ENCODE peak calls at places on chromosomes 3 and 15, in nine cellular contexts. F is PC-3, O is testis, E is pancreas, J is esophagus squamous epithelium, M is GM23248, W is heart left ventricle, X is heart right ventricle, I is psoas muscle. T is an unnamed sample.
A peak's percentile ranks its signal among the peaks of the same experiment; 100 is the strongest.

GRCh38 chr3:25713316-25713967 is 48.7 kb upstream of the TOP2B start:
- DNase-seq in M (peak; percentile 9), W (no peak), E (no peak), F (no peak), J (no peak), O (no peak), X (no peak), I (no peak), T (peak; percentile 48)

GRCh38 chr3:45992820-45993219 is 2.8 kb downstream of the FYCO1 start:
- DNase-seq in F (no peak), M (peak; percentile 82), I (no peak), X (no peak), W (no peak), E (no peak), O (no peak), J (no peak), T (peak; percentile 87)

GRCh38 chr3:164208026-164208425 is 870.3 kb downstream of the SI start:
- DNase-seq in I (no peak), M (no peak), W (no peak), F (peak; percentile 48), J (no peak), O (no peak), E (no peak), X (no peak), T (no peak)

GRCh38 chr3:11619461-11619860 is 24.3 kb downstream of the VGLL4 start:
- DNase-seq in I (no peak), O (no peak), M (no peak), F (no peak), E (no peak), X (no peak), J (no peak), W (no peak), T (no peak)

GRCh38 chr3:38960953-38961622 is 90.7 kb downstream of the SCN11A start:
- DNase-seq in J (no peak), O (peak; percentile 51), W (no peak), M (peak; percentile 61), I (no peak), X (peak; percentile 28), F (peak; percentile 63), E (peak; percentile 69), T (no peak)

GRCh38 chr3:161272524-161272923 is 51.4 kb downstream of the NMD3 start:
- DNase-seq in I (no peak), J (no peak), O (no peak), F (peak; percentile 15), W (no peak), E (no peak), M (no peak), X (no peak), T (no peak)

GRCh38 chr15:92665100-92665555 is 9.6 kb upstream of the FAM174B start:
- DNase-seq in I (no peak), W (no peak), J (no peak), O (peak; percentile 60), M (peak; percentile 39), E (no peak), F (no peak), X (no peak), T (no peak)

GRCh38 chr3:162141232-162141631 is 644.6 kb downstream of the OTOL1 start:
- DNase-seq in M (peak; percentile 64), W (no peak), F (peak; percentile 68), X (no peak), E (no peak), J (no peak), O (no peak), I (no peak), T (no peak)

GRCh38 chr3:120052685-120053084 is 41.6 kb downstream of the GSK3B start:
- DNase-seq in M (peak; percentile 15), E (no peak), I (no peak), W (no peak), J (no peak), X (no peak), F (no peak), O (no peak), T (peak; percentile 19)

GRCh38 chr3:61884794-61885193 is 323.4 kb downstream of the PTPRG start:
- DNase-seq in E (no peak), O (no peak), X (no peak), J (no peak), W (no peak), M (no peak), F (no peak), I (no peak), T (no peak)

GRCh38 chr3:79415351-79415750 is 352.4 kb downstream of the ROBO1 start:
- DNase-seq in F (no peak), X (no peak), W (no peak), O (no peak), E (no peak), J (no peak), I (no peak), M (peak; percentile 13), T (no peak)

GRCh38 chr15:29322407-29322806 is 52.8 kb upstream of the NSMCE3 start:
- DNase-seq in X (no peak), I (no peak), W (no peak), E (no peak), M (no peak), F (no peak), O (no peak), J (no peak), T (no peak)

GRCh38 chr3:42159706-42160472 is 68.7 kb downstream of the TRAK1 start:
- DNase-seq in J (no peak), O (peak; percentile 65), E (peak; percentile 67), F (no peak), I (peak; percentile 50), W (peak; percentile 49), M (peak; percentile 29), X (no peak), T (peak; percentile 79)

GRCh38 chr3:38507120-38507519 is 11.0 kb downstream of the EXOG start:
- DNase-seq in M (no peak), O (no peak), J (no peak), E (no peak), X (no peak), F (no peak), I (no peak), W (no peak), T (no peak)

GRCh38 chr15:32718822-32719716 is 1.3 kb downstream of the GREM1 start:
- DNase-seq in W (no peak), J (no peak), X (no peak), O (no peak), M (peak; percentile 75), I (no peak), E (peak; percentile 18), F (peak; percentile 16), T (peak; percentile 75)

GRCh38 chr3:13217736-13218540 is 144.7 kb upstream of the IQSEC1 start:
- DNase-seq in X (no peak), E (no peak), W (no peak), M (peak; percentile 31), F (peak; percentile 97), J (no peak), I (no peak), O (no peak), T (peak; percentile 83)

GRCh38 chr3:8503461-8503860 is 1.8 kb downstream of the LMCD1 start:
- DNase-seq in F (peak; percentile 81), I (no peak), M (peak; percentile 63), E (no peak), J (no peak), W (no peak), O (no peak), X (no peak), T (no peak)

GRCh38 chr3:32452009-32452408 is 50.6 kb downstream of the CMTM6 start:
- DNase-seq in J (no peak), F (no peak), I (no peak), W (no peak), X (no peak), E (no peak), M (no peak), O (no peak), T (no peak)

GRCh38 chr3:95923496-95924210 is 890.7 kb upstream of the EPHA6 start:
- DNase-seq in J (no peak), F (peak; percentile 64), O (no peak), I (no peak), X (peak; percentile 78), E (peak; percentile 80), W (no peak), M (peak; percentile 96), T (peak; percentile 65)

DNA sequence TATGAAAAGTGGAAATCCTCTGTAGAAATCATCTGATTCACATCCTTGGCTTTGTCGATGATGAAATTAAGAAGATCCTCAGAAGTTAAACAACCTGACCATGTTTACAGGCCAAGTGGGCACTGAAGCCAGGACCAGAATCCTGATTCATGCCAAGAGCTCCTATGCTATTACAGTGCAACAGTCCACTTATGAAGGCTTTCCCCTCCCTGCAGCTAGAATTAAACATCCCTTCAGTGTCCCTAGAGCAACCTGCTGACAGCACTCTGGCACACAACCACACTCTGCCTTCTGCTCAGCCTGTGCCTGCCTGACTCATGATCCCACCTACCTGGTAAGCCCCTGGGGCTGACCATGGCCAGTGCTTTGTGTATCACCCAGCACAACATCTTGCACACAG is 33.8 kb downstream of the TXNRD3 start:
- DNase-seq in E (no peak), M (peak; percentile 87), I (peak; percentile 68), F (peak; percentile 31), O (no peak), J (no peak), W (peak; percentile 81), X (peak; percentile 65), T (no peak)
- H3K27ac ChIP-seq in E (no peak overlapping the region), M (peak overlapping the region; percentile 49), I (peak overlapping the region; percentile 67), F (no peak overlapping the region), O (no peak overlapping the region), J (no peak overlapping the region), W (no peak overlapping the region), X (peak overlapping the region; percentile 22), T (peak overlapping the region; percentile 49)

DNA sequence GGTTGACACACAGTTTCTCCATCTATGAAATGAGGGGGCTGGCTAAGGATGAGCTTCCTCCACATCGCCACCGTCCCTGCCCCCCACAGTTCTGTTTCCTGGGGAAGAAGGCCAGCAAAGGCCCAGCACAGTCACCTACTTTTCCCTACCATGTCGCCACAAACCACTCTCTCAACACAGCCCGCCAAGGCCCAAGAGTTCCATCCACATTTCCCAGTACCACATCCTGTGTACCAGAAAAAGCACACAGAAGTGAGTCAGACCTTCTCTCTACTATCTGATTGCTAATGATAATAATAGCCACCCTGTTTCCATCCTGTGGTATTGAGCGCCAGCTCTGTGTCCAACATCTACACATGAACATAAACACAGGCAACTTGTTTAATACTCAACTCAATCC is 30.3 kb upstream of the C15orf39 start:
- DNase-seq in X (no peak), W (no peak), O (no peak), J (no peak), F (peak; percentile 93), E (no peak), I (no peak), M (peak; percentile 85), T (peak; percentile 93)
- H3K27ac ChIP-seq in X (no peak overlapping the region), W (no peak overlapping the region), O (no peak overlapping the region), J (no peak overlapping the region), F (peak overlapping the region; percentile 95), E (no peak overlapping the region), I (no peak overlapping the region), M (peak overlapping the region; percentile 46), T (peak overlapping the region; percentile 47)

DNA sequence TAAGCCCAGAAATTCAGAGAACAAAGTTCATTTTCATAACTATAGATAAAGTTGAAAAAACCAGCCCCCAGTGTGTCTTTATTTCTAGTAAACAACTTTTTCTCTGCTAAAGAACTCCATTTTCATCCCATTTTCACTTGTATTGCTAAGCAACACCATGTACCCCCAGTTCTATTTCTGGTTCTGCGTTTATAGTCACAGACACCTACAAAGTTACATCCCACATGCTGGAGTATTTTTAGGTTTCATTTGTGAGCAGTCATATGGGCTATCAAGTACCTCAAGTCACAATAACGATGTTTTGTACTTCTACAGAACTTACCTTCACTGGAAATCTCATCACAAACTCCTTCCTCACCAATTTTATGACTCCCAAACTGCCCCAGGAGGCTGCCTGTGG is 236.5 kb downstream of the RSL24D1 start:
- DNase-seq in X (no peak), W (no peak), O (no peak), M (no peak), J (no peak), F (no peak), I (no peak), E (no peak), T (no peak)
- H3K27ac ChIP-seq in X (no peak overlapping the region), W (no peak overlapping the region), O (no peak overlapping the region), M (no peak overlapping the region), J (no peak overlapping the region), F (no peak overlapping the region), I (no peak overlapping the region), E (no peak overlapping the region), T (no peak overlapping the region)

GRCh38 chr3:189455009-189455408 is 176.2 kb upstream of the TP63 start:
- DNase-seq in F (no peak), X (no peak), O (no peak), W (no peak), J (no peak), E (no peak), M (no peak), I (no peak), T (no peak)
- H3K27ac ChIP-seq in F (no peak overlapping the region), X (no peak overlapping the region), O (no peak overlapping the region), W (no peak overlapping the region), J (no peak overlapping the region), E (no peak overlapping the region), M (no peak overlapping the region), I (peak overlapping the region; percentile 5), T (no peak overlapping the region)

T was measured in osteoblast.